ENCODE peak calls at places on chromosomes 16 and 17, in six cellular contexts. O is transverse colon, Q is astrocyte of the spinal cord, B is epithelial cell of proximal tubule, G is thoracic aorta, S is H7. N is an unnamed sample.

GRCh38 chr17:75785016-75785769 is 587 bp downstream of the UNK start:
- DNase-seq in O (peak; percentile 92), Q (peak; percentile 95), B (no peak), G (peak; percentile 67), S (peak; percentile 94), N (peak; percentile 95)

GRCh38 chr16:75004460-75004859 is 5.6 kb downstream of the ZNRF1 start:
- DNase-seq in O (no peak), Q (no peak), B (no peak), G (no peak), S (no peak), N (no peak)

GRCh38 chr17:83154311-83155127 is 75.1 kb downstream of the METRNL start:
- DNase-seq in O (no peak), Q (no peak), B (no peak), G (no peak), S (no peak), N (no peak)

GRCh38 chr16:27230562-27230991 is 27.3 kb downstream of the KDM8 start:
- DNase-seq in O (peak; percentile 91), Q (no peak), B (no peak), G (no peak), S (peak; percentile 68), N (peak; percentile 92)

GRCh38 chr16:30066882-30067583 is 1.5 kb downstream of the ALDOA start:
- DNase-seq in O (peak; percentile 57), Q (no peak), B (no peak), G (no peak), S (no peak), N (peak; percentile 68)

GRCh38 chr16:68901910-68902309 is 58.6 kb downstream of the TANGO6 start:
- DNase-seq in O (no peak), Q (peak; percentile 54), B (no peak), G (no peak), S (no peak), N (no peak)

GRCh38 chr17:75476752-75477492 is 20.5 kb downstream of the TMEM94 start:
- DNase-seq in O (no peak), Q (no peak), B (no peak), G (no peak), S (no peak), N (peak; percentile 43)

GRCh38 chr17:72560303-72561247 is 439.8 kb downstream of the SOX9 start:
- DNase-seq in O (peak; percentile 81), Q (peak; percentile 61), B (no peak), G (no peak), S (peak; percentile 84), N (peak; percentile 86)

GRCh38 chr16:10181196-10182162 is 749 bp downstream of the GRIN2A start:
- DNase-seq in O (peak; percentile 60), Q (peak; percentile 67), B (no peak), G (no peak), S (peak; percentile 94), N (peak; percentile 60)

GRCh38 chr17:63932721-63933120 is 590 bp upstream of the CD79B start:
- DNase-seq in O (no peak), Q (no peak), B (no peak), G (no peak), S (no peak), N (no peak)

GRCh38 chr17:6677158-6677831 is 25.7 kb downstream of the C17orf100 start:
- DNase-seq in O (no peak), Q (peak; percentile 52), B (no peak), G (no peak), S (peak; percentile 59), N (no peak)

GRCh38 chr17:27241346-27241946 is 52.5 kb upstream of the WSB1 start:
- DNase-seq in O (peak; percentile 43), Q (peak; percentile 88), B (no peak), G (no peak), S (peak; percentile 14), N (peak; percentile 37)

GRCh38 chr16:86516618-86517003 is 6.3 kb downstream of the FOXF1 start:
- DNase-seq in O (no peak), Q (peak; percentile 43), B (no peak), G (no peak), S (peak; percentile 79), N (peak; percentile 33)

GRCh38 chr17:82388922-82389283 is 17.3 kb downstream of the UTS2R start:
- DNase-seq in O (no peak), Q (no peak), B (no peak), G (no peak), S (peak; percentile 45), N (no peak)

GRCh38 chr16:802914-803750 is 2.6 kb upstream of the GNG13 start:
- DNase-seq in O (no peak), Q (no peak), B (no peak), G (no peak), S (peak; percentile 73), N (no peak)

GRCh38 chr16:55351936-55352335 is 27.9 kb downstream of the IRX6 start:
- DNase-seq in O (no peak), Q (no peak), B (no peak), G (no peak), S (no peak), N (no peak)

GRCh38 chr17:79808763-79809529 is 12.1 kb upstream of the CBX8 start:
- DNase-seq in O (peak; percentile 57), Q (no peak), B (peak; percentile 30), G (no peak), S (peak; percentile 82), N (peak; percentile 63)

GRCh38 chr16:84849751-84850150 is 30.0 kb downstream of the CRISPLD2 start:
- DNase-seq in O (no peak), Q (no peak), B (no peak), G (no peak), S (no peak), N (no peak)

GRCh38 chr16:29842732-29843346 is 20.2 kb downstream of the CDIPT start:
- DNase-seq in O (no peak), Q (no peak), B (no peak), G (no peak), S (no peak), N (no peak)

GRCh38 chr17:31388770-31389672 is 2.5 kb upstream of the RAB11FIP4 start:
- DNase-seq in O (no peak), Q (no peak), B (no peak), G (no peak), S (peak; percentile 88), N (peak; percentile 16)

GRCh38 chr17:15945493-15946209 is 721 bp downstream of the ADORA2B start:
- DNase-seq in O (peak; percentile 36), Q (no peak), B (no peak), G (no peak), S (peak; percentile 80), N (peak; percentile 64)

GRCh38 chr16:67673712-67674580 is 7.3 kb downstream of the C16orf86 start:
- DNase-seq in O (peak; percentile 82), Q (no peak), B (no peak), G (no peak), S (peak; percentile 56), N (peak; percentile 85)

GRCh38 chr16:228151-228855 is 946 bp downstream of the LUC7L start:
- DNase-seq in O (no peak), Q (peak; percentile 16), B (no peak), G (no peak), S (no peak), N (no peak)

GRCh38 chr16:20878682-20879147 is 21.4 kb downstream of the DCUN1D3 start:
- DNase-seq in O (no peak), Q (no peak), B (no peak), G (no peak), S (no peak), N (no peak)
- H3K4me3 ChIP-seq in O (no peak overlapping the region), Q (no peak overlapping the region), B (peak overlapping the region; percentile 27), G (peak overlapping the region; percentile 54), S (no peak overlapping the region), N (no peak overlapping the region)

DNA sequence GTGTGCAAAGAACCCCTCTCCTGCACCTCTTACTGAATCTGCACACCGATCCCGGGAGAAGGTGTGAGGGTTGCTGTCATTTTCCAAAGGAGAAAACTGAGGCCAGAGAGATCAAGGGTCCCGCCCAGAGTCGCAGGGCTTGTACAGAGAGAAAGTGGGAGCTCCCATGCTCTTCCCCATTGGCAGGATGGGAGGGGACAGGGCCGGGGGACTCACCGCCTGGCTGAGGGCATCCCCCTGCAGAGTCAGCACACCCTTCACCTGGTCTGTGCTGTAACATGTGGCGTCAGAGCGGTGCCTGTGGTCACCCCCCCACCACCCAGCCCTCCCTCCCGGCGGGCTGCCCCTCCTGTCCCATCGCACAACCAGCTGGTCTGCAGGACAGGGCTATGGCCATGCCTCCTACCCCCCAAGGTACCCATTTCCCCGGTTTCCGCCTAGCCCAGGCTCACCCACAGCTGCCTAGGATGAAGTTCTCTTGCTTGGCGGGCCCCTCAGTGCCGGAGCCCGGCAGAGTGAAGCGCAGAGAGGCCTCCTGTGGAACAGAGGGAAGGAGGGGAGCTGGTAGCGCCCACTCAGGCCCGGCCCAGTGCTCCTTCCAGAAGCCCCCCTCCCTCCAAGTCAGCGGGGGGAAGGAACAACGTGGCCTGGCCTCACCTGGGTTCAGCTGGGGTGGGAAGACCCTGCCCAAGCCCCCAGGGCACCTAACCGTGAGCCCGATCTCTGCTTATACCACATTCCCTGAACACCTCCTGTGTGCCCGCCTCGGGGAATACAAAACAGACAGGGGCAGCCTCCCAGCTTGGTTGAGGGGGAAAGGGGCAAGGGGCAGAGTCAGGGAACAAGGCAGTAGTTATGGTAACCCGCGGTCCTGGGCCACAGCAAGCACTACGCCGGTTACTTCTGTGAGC is 1.1 kb downstream of the ROGDI start:
- DNase-seq in O (peak; percentile 22), Q (no peak), B (no peak), G (no peak), S (peak; percentile 67), N (peak; percentile 18)
- H3K4me3 ChIP-seq in O (peak overlapping the region; percentile 59), Q (peak overlapping the region; percentile 63), B (peak overlapping the region; percentile 72), G (peak overlapping the region; percentile 81), S (peak overlapping the region; percentile 63), N (no peak overlapping the region)

GRCh38 chr17:49741692-49742076 is 22.2 kb downstream of the FAM117A start:
- DNase-seq in O (no peak), Q (no peak), B (no peak), G (no peak), S (no peak), N (no peak)

GRCh38 chr17:49742256-49742655 is 21.7 kb downstream of the FAM117A start:
- DNase-seq in O (no peak), Q (no peak), B (no peak), G (no peak), S (no peak), N (no peak)

GRCh38 chr17:49738456-49739163 is 25.3 kb downstream of the FAM117A start:
- DNase-seq in O (no peak), Q (no peak), B (no peak), G (no peak), S (no peak), N (no peak)

GRCh38 chr17:49741009-49741691 is 22.8 kb downstream of the FAM117A start:
- DNase-seq in O (no peak), Q (no peak), B (no peak), G (no peak), S (no peak), N (no peak)

GRCh38 chr17:49739662-49740271 is 24.2 kb downstream of the FAM117A start:
- DNase-seq in O (peak; percentile 88), Q (no peak), B (no peak), G (peak; percentile 26), S (no peak), N (peak; percentile 78)
- H3K4me3 ChIP-seq in O (no peak overlapping the region), Q (no peak overlapping the region), B (no peak overlapping the region), G (peak overlapping the region; percentile 3), S (no peak overlapping the region), N (no peak overlapping the region)

GRCh38 chr16:89574681-89575246 is 794 bp upstream of the CPNE7 start:
- DNase-seq in O (peak; percentile 72), Q (peak; percentile 72), B (no peak), G (no peak), S (peak; percentile 99), N (peak; percentile 68)

GRCh38 chr16:89573826-89574680 is 1.5 kb upstream of the CPNE7 start:
- DNase-seq in O (no peak), Q (no peak), B (no peak), G (no peak), S (no peak), N (no peak)

GRCh38 chr16:89576173-89577054 is 856 bp downstream of the CPNE7 start:
- DNase-seq in O (no peak), Q (no peak), B (no peak), G (no peak), S (peak; percentile 85), N (no peak)

GRCh38 chr16:89577055-89577759 is 1.6 kb downstream of the CPNE7 start:
- DNase-seq in O (no peak), Q (no peak), B (no peak), G (no peak), S (peak; percentile 69), N (no peak)

GRCh38 chr16:89575247-89576172 is at the start of gene CPNE7:
- DNase-seq in O (no peak), Q (peak; percentile 9), B (no peak), G (no peak), S (peak; percentile 94), N (no peak)
- H3K4me3 ChIP-seq in O (no peak within 1 kb of the TSS), Q (peak within 1 kb of the TSS; percentile 46), B (peak within 1 kb of the TSS; percentile 72), G (peak within 1 kb of the TSS; percentile 66), S (peak within 1 kb of the TSS; percentile 61), N (no peak within 1 kb of the TSS)